ENCODE peak calls at places on chromosomes 3 and 15, in six cellular contexts. E, U, D, J, S and Z are unnamed samples.

GRCh38 chr3:106399773-106400172 is 531.0 kb upstream of the CBLB start:
- DNase-seq in S (no peak), U (peak; percentile 59), E (no peak), J (no peak), D (no peak), Z (no peak)

GRCh38 chr3:65785065-65785645 is 253.6 kb downstream of the MAGI1 start:
- DNase-seq in S (no peak), J (peak; percentile 41), U (no peak), E (peak; percentile 12), D (peak; percentile 56), Z (no peak)

GRCh38 chr3:148879256-148879655 is 14.2 kb downstream of the CPA3 start:
- DNase-seq in U (no peak), E (no peak), J (no peak), S (no peak), D (no peak), Z (no peak)

GRCh38 chr15:74780983-74781672 is 752 bp upstream of the CSK start:
- DNase-seq in E (no peak), U (no peak), D (no peak), J (no peak), S (no peak), Z (no peak)

GRCh38 chr15:69044899-69045298 is 30.4 kb downstream of the NOX5 start:
- DNase-seq in D (no peak), S (no peak), E (no peak), U (no peak), J (no peak), Z (no peak)

GRCh38 chr15:74785716-74786032 is 3.8 kb downstream of the CSK start:
- DNase-seq in D (no peak), S (no peak), U (no peak), J (no peak), E (no peak), Z (no peak)

GRCh38 chr15:44738340-44738984 is 2.1 kb downstream of the TRIM69 start:
- DNase-seq in S (no peak), J (peak; percentile 47), D (peak; percentile 39), U (no peak), E (no peak), Z (no peak)

GRCh38 chr15:60370105-60370803 is 27.5 kb downstream of the ANXA2 start:
- DNase-seq in U (no peak), J (no peak), E (no peak), D (no peak), S (no peak), Z (no peak)

GRCh38 chr15:99454941-99455795 is 110.6 kb upstream of the MEF2A start:
- DNase-seq in D (peak; percentile 92), S (peak; percentile 66), J (peak; percentile 49), E (no peak), U (no peak), Z (peak; percentile 87)

DNA sequence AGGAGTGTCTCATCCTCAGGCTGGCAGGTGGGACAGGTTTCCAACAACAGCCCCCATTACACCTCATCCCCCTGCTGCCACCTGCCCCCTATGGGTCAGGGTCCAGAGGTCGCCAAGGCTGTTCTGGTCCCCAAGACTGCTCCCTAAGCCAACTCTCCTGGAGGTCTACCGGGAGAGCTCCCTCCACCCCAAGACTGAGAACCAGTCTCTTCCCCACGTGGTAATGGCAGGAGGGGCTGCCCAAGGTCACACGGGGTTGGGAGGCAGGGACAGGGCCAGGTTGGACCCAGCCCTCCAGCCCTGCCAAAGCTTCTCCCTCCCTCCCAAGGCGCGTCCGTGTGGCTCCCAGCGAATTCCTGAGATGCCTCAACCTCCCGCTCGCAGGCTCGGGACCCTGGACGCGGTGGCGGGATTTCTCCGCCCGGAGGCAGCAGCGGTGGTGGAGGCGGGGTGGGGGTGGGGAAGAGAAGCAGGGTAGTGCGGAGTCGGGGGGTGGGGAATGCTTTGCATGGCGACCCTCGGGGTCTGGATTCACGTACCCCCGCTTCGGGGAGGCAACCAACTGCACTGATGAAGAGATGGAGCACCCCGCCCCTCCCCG is 80.1 kb downstream of the IQSEC1 start:
- DNase-seq in U (no peak), S (peak; percentile 51), D (no peak), E (no peak), J (peak; percentile 39), Z (no peak)
- TF ChIP-seq CTCF in U (peak; percentile 43), S (no peak), D (no peak), E (peak; percentile 17), J (peak; percentile 19), Z (no peak)

DNA sequence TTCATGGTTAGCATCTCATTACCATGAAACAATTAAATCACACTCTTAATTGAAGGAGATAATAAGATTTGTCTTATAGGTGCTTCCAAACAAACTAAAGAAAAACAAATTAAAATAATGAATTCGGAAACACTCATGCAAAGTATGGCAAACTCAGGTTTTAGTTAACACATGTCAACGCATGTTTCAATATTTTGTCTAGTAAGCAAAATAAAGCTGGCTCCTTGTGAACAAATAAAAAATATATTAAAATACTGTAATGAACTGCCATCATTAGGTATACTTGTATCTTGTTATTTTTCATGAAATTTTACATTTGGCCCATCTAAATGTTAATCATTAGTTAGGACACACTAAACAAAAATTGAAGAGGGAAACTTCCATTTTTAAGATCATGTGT is 519.2 kb downstream of the MECOM start:
- DNase-seq in E (no peak), D (no peak), J (no peak), S (no peak), U (no peak), Z (no peak)
- TF ChIP-seq CTCF in E (no peak), D (no peak), J (no peak), S (no peak), U (no peak), Z (no peak)

GRCh38 chr3:63986147-63986546 is 37.1 kb downstream of the PSMD6 start:
- DNase-seq in J (no peak), U (no peak), S (no peak), E (no peak), D (no peak), Z (no peak)
- TF ChIP-seq CTCF in J (no peak), U (no peak), S (no peak), E (no peak), D (no peak), Z (no peak)

GRCh38 chr15:48955370-48955769 is 8.3 kb downstream of the SHC4 start:
- DNase-seq in U (no peak), S (no peak), D (no peak), J (no peak), E (no peak), Z (no peak)

GRCh38 chr15:48955967-48956366 is 7.8 kb downstream of the SHC4 start:
- DNase-seq in D (no peak), S (no peak), E (no peak), J (no peak), U (no peak), Z (no peak)

DNA sequence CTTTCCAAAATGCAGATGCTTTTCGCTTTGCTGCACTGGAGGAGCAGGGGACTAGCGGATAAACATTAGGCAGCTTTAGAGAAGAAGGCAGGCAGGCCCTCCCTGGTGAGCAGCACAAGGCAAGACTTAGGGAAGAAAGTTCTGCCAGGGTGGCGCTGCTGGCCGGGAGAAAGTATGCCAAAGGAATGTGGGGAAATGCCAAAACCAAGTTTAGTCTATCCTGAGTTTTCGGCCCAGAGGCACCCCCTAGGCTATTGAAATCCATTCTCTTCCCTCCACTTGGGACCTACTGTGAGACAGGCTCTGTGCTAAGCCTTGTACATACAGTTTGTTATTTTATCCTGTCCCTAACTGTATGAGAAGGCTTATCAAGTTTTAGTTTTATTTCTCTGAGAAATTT is 9.2 kb downstream of the SHC4 start:
- DNase-seq in D (no peak), J (no peak), S (no peak), E (no peak), U (no peak), Z (no peak)
- TF ChIP-seq CTCF in D (peak; percentile 15), J (no peak), S (no peak), E (no peak), U (no peak), Z (no peak)

GRCh38 chr3:16211176-16211904 is 36.9 kb downstream of the GALNT15 start:
- DNase-seq in D (no peak), U (no peak), S (no peak), E (no peak), J (no peak), Z (no peak)
- TF ChIP-seq CTCF in D (no peak), U (no peak), S (no peak), E (no peak), J (no peak), Z (no peak)

GRCh38 chr3:39810647-39811161 is 1.3 kb downstream of the MYRIP start:
- DNase-seq in U (no peak), E (no peak), S (peak; percentile 11), D (no peak), J (no peak), Z (no peak)

GRCh38 chr3:39811561-39811960 is 2.2 kb downstream of the MYRIP start:
- DNase-seq in U (no peak), E (no peak), S (no peak), D (no peak), J (no peak), Z (no peak)

GRCh38 chr3:39814007-39814406 is 4.6 kb downstream of the MYRIP start:
- DNase-seq in S (peak; percentile 58), J (no peak), U (no peak), D (no peak), E (no peak), Z (no peak)

GRCh38 chr3:39809995-39810595 is 686 bp downstream of the MYRIP start:
- DNase-seq in U (peak; percentile 49), E (no peak), D (no peak), S (peak; percentile 60), J (no peak), Z (no peak)

GRCh38 chr3:39812537-39812936 is 3.1 kb downstream of the MYRIP start:
- DNase-seq in S (peak; percentile 65), U (peak; percentile 36), J (peak; percentile 6), D (no peak), E (no peak), Z (no peak)
- TF ChIP-seq CTCF in S (no peak), U (peak; percentile 60), J (peak; percentile 47), D (no peak), E (peak; percentile 56), Z (peak; percentile 8)

DNA sequence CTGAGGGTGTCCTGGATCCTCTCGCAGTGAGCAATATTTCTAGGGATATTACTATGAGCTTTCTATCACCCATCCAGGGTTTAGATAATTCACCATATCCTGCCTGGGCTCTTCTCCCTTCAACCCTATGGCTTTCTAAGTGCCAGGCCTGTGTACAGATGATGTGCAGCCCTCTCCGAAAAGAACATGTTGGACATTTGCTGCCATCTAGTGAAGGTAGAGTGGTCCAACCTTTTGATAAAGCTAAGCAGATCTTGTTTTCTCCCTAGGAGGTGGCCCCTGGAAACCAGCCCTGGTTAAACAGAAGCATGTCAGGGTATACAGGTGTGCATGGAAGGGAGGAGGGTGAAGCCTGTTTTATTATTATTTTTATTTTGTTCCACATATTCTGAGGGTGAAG is 27.9 kb upstream of the SCN10A start:
- DNase-seq in S (no peak), D (peak; percentile 29), E (no peak), U (no peak), J (peak; percentile 34), Z (no peak)
- TF ChIP-seq CTCF in S (no peak), D (peak; percentile 70), E (peak; percentile 42), U (no peak), J (peak; percentile 63), Z (peak; percentile 19)